ENCODE peak calls at places on chromosomes 16 and 17, in seven cellular contexts. U, X, M, B, V, D and J are unnamed samples. For H3K4me1, the result is how much of the 10 kb centered on the place peaks cover.

GRCh38 chr16:70151941-70152509 is 21.6 kb upstream of the CLEC18C start:
- DNase-seq in U (no peak), X (no peak), M (peak), B (no peak), V (no peak), D (no peak), J (no peak)

GRCh38 chr17:83189013-83189672 is 109.7 kb downstream of the METRNL start:
- DNase-seq in U (no peak), X (no peak), M (peak), B (no peak), V (peak), D (peak), J (peak)

GRCh38 chr17:49482144-49482817 is 12.8 kb upstream of the NGFR start:
- DNase-seq in U (no peak), X (no peak), M (no peak), B (no peak), V (no peak), D (peak), J (no peak)

GRCh38 chr16:19104591-19104990 is 9.2 kb upstream of the ITPRIPL2 start:
- DNase-seq in U (no peak), X (no peak), M (no peak), B (no peak), V (no peak), D (no peak), J (no peak)

GRCh38 chr16:83296505-83296904 is 511.3 kb upstream of the HSBP1 start:
- DNase-seq in U (no peak), X (no peak), M (no peak), B (no peak), V (no peak), D (no peak), J (no peak)

GRCh38 chr16:5000573-5001001 is 33.1 kb downstream of the NAGPA start:
- DNase-seq in U (no peak), X (no peak), M (peak), B (peak), V (no peak), D (peak), J (no peak)

GRCh38 chr17:32876414-32877163 is at the start of gene MYO1D:
- DNase-seq in U (no peak), X (peak), M (peak), B (peak), V (peak), D (peak), J (peak)

GRCh38 chr17:5958850-5959249 is 111.3 kb upstream of the WSCD1 start:
- DNase-seq in U (no peak), X (no peak), M (no peak), B (no peak), V (no peak), D (no peak), J (no peak)

GRCh38 chr17:62064791-62065563 is at the start of gene MED13:
- DNase-seq in U (peak), X (peak), M (peak), B (peak), V (peak), D (peak), J (peak)

GRCh38 chr16:29807426-29808218 is 1.3 kb downstream of the MAZ start:
- DNase-seq in U (peak), X (peak), M (peak), B (peak), V (peak), D (peak), J (peak)

GRCh38 chr16:59108374-59108773 is 374.3 kb upstream of the GOT2 start:
- DNase-seq in U (peak), X (no peak), M (no peak), B (no peak), V (no peak), D (no peak), J (no peak)

GRCh38 chr16:29114476-29115012 is 129.7 kb downstream of the LAT start:
- DNase-seq in U (no peak), X (no peak), M (no peak), B (no peak), V (no peak), D (no peak), J (peak)

GRCh38 chr17:6853764-6854442 is 22.4 kb upstream of the TEKT1 start:
- DNase-seq in U (no peak), X (peak), M (no peak), B (no peak), V (no peak), D (no peak), J (peak)

GRCh38 chr17:64005734-64006167 is 7.6 kb downstream of the PRR29 start:
- DNase-seq in U (peak), X (peak), M (no peak), B (no peak), V (peak), D (peak), J (peak)

GRCh38 chr16:89312598-89313299 is 95.2 kb downstream of the ZNF778 start:
- DNase-seq in U (no peak), X (no peak), M (peak), B (no peak), V (no peak), D (no peak), J (no peak)

GRCh38 chr17:46140645-46141197 is 52.5 kb downstream of the KANSL1 start:
- DNase-seq in U (no peak), X (no peak), M (no peak), B (no peak), V (no peak), D (no peak), J (no peak)

GRCh38 chr16:8858994-8859912 is 9.6 kb downstream of the CARHSP1 start:
- DNase-seq in U (no peak), X (no peak), M (peak), B (no peak), V (peak), D (peak), J (no peak)

GRCh38 chr16:85902366-85903155 is 3.6 kb downstream of the IRF8 start:
- DNase-seq in U (no peak), X (no peak), M (no peak), B (no peak), V (no peak), D (peak), J (no peak)

GRCh38 chr16:21645261-21645721 is 7.1 kb downstream of the IGSF6 start:
- DNase-seq in U (no peak), X (no peak), M (no peak), B (no peak), V (no peak), D (no peak), J (no peak)

GRCh38 chr16:15946257-15947044 is 3.0 kb upstream of the ABCC1 start:
- DNase-seq in U (peak), X (peak), M (no peak), B (no peak), V (no peak), D (no peak), J (no peak)

GRCh38 chr16:50208460-50208931 is 55.4 kb downstream of the TENT4B start:
- DNase-seq in U (peak), X (peak), M (no peak), B (no peak), V (no peak), D (no peak), J (no peak)

GRCh38 chr17:49403514-49404289 is 11.0 kb downstream of the PHB1 start:
- DNase-seq in U (no peak), X (no peak), M (no peak), B (no peak), V (no peak), D (no peak), J (peak)

GRCh38 chr16:55487048-55487803 is 8.2 kb downstream of the MMP2 start:
- DNase-seq in U (no peak), X (no peak), M (no peak), B (peak), V (peak), D (no peak), J (no peak)

GRCh38 chr16:48500981-48501380 is 109.0 kb downstream of the N4BP1 start:
- DNase-seq in U (no peak), X (no peak), M (no peak), B (no peak), V (no peak), D (no peak), J (no peak)

GRCh38 chr17:77948690-77949114 is 9.8 kb upstream of the TNRC6C start:
- DNase-seq in U (peak), X (peak), M (no peak), B (no peak), V (no peak), D (no peak), J (peak)

GRCh38 chr17:54046570-54046969 is 223.8 kb downstream of the KIF2B start:
- DNase-seq in U (no peak), X (no peak), M (no peak), B (no peak), V (no peak), D (no peak), J (no peak)

GRCh38 chr16:87445486-87445885 is 47.3 kb downstream of the ZCCHC14 start:
- DNase-seq in U (no peak), X (no peak), M (no peak), B (no peak), V (peak), D (no peak), J (no peak)

GRCh38 chr17:62105861-62106260 is 40.8 kb upstream of the MED13 start:
- DNase-seq in U (no peak), X (no peak), M (no peak), B (no peak), V (no peak), D (no peak), J (no peak)

GRCh38 chr16:85331685-85332084 is 219.4 kb upstream of the CIBAR2 start:
- DNase-seq in U (no peak), X (no peak), M (no peak), B (no peak), V (no peak), D (no peak), J (no peak)

GRCh38 chr17:35752945-35753764 is at the start of gene GAS2L2:
- DNase-seq in U (no peak), X (no peak), M (peak), B (peak), V (no peak), D (no peak), J (no peak)

GRCh38 chr16:67244387-67245188 is 2.7 kb downstream of the FHOD1 start:
- DNase-seq in U (peak), X (no peak), M (peak), B (peak), V (peak), D (peak), J (no peak)

GRCh38 chr16:73202176-73202729 is 154.3 kb upstream of the ZFHX3 start:
- DNase-seq in U (no peak), X (peak), M (no peak), B (peak), V (peak), D (no peak), J (peak)

GRCh38 chr16:85699628-85700027 is 10.9 kb upstream of the GINS2 start:
- DNase-seq in U (no peak), X (no peak), M (no peak), B (peak), V (no peak), D (no peak), J (no peak)

GRCh38 chr16:27472091-27473020 is 70.4 kb downstream of the IL21R start:
- DNase-seq in U (no peak), X (no peak), M (no peak), B (peak), V (no peak), D (peak), J (no peak)

GRCh38 chr16:86669937-86670772 is 91.8 kb downstream of the FOXL1 start:
- DNase-seq in U (no peak), X (no peak), M (no peak), B (peak), V (peak), D (peak), J (no peak)

GRCh38 chr17:45372325-45372869 is 55.6 kb upstream of the MAP3K14 start:
- DNase-seq in U (no peak), X (no peak), M (no peak), B (no peak), V (no peak), D (no peak), J (no peak)

GRCh38 chr17:82351713-82352488 is 7.1 kb upstream of the TEX19 start:
- DNase-seq in U (peak), X (peak), M (peak), B (peak), V (peak), D (peak), J (peak)

GRCh38 chr17:67221062-67221998 is 23.7 kb downstream of the HELZ start:
- DNase-seq in U (peak), X (peak), M (no peak), B (no peak), V (no peak), D (no peak), J (peak)

GRCh38 chr17:39650121-39650579 is 13.2 kb downstream of the STARD3 start:
- DNase-seq in U (no peak), X (no peak), M (no peak), B (no peak), V (no peak), D (no peak), J (no peak)

GRCh38 chr16:67441907-67442306 is 11.0 kb downstream of the HSD11B2 start:
- DNase-seq in U (no peak), X (no peak), M (no peak), B (peak), V (no peak), D (no peak), J (no peak)

GRCh38 chr16:17555176-17555575 is 84.4 kb upstream of the XYLT1 start:
- DNase-seq in U (no peak), X (no peak), M (no peak), B (no peak), V (no peak), D (no peak), J (no peak)

GRCh38 chr16:17552351-17552750 is 81.6 kb upstream of the XYLT1 start:
- DNase-seq in U (no peak), X (no peak), M (no peak), B (no peak), V (no peak), D (no peak), J (no peak)

GRCh38 chr16:17557480-17557879 is 86.7 kb upstream of the XYLT1 start:
- DNase-seq in U (no peak), X (no peak), M (no peak), B (no peak), V (no peak), D (no peak), J (no peak)

GRCh38 chr16:17560548-17560947 is 89.8 kb upstream of the XYLT1 start:
- DNase-seq in U (no peak), X (no peak), M (no peak), B (no peak), V (no peak), D (no peak), J (no peak)

GRCh38 chr16:17556276-17557052 is 85.7 kb upstream of the XYLT1 start:
- DNase-seq in U (no peak), X (peak), M (no peak), B (no peak), V (no peak), D (no peak), J (peak)
- TF ChIP-seq CTCF in U (peak), X (peak), M (peak), B (peak), V (peak), D (peak), J (peak)

GRCh38 chr17:1196946-1197345 is 17.2 kb upstream of the ABR start:
- DNase-seq in U (no peak), X (no peak), M (peak), B (no peak), V (no peak), D (no peak), J (no peak)
- H3K4me3 ChIP-seq in U (no peak), X (no peak), M (no peak), B (no peak), V (no peak), D (no peak), J (no peak)

DNA sequence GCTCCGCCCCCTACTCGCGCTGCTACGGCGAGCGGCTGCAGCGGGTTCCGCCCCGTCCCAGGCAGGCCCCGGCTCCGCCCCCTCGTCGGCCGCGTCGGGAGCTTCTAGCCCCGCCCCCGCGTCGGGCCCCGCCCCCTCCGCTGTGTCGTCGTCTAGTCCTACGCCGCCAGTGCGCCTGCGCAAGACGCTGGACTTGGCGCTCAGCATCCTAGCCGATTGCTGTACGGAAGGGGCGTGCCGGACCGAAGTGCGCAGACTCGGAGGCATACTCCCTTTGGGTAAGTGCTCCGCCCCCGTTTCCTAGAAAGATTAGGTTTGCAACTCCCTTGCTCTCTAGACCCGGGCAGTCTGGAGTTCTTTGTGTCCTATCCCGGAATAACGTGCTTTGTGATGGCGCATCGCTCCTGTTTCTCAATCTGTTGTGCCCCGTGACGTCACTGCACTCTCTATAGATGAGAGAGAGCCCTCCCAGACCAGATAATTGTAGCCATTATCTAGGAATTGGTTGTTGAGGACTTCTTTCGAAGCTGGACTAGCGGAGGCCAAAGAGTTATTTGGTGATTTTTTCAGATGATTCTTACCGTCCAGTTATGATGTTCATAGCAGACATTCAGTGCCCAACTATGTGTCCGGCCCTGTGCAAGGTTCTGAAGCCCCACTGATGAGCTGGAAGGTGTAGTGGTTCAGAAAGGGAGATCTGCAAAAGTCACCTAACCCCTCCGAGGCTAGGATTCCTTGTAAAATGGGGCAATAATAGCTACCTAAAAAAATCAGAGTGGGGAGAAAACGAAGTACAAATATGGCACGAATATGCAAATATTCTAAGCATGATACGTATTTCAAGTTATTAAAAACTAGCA is 651 bp downstream of the ARMC5 start:
- DNase-seq in U (peak), X (peak), M (peak), B (peak), V (peak), D (peak), J (peak)
- H3K4me1 ChIP-seq in U (under half), X (under half), M (under half), B (under half), V (under half), D (under half), J (under half)

GRCh38 chr17:74920679-74921044 is 2.4 kb downstream of the USH1G start:
- DNase-seq in U (no peak), X (no peak), M (no peak), B (no peak), V (no peak), D (no peak), J (peak)

GRCh38 chr17:74918906-74919305 is 4.1 kb downstream of the USH1G start:
- DNase-seq in U (no peak), X (no peak), M (no peak), B (no peak), V (no peak), D (no peak), J (no peak)

GRCh38 chr17:74920306-74920620 is 2.8 kb downstream of the USH1G start:
- DNase-seq in U (no peak), X (no peak), M (no peak), B (no peak), V (no peak), D (no peak), J (no peak)

GRCh38 chr17:74921045-74921681 is 1.9 kb downstream of the USH1G start:
- DNase-seq in U (no peak), X (no peak), M (no peak), B (no peak), V (no peak), D (peak), J (no peak)

DNA sequence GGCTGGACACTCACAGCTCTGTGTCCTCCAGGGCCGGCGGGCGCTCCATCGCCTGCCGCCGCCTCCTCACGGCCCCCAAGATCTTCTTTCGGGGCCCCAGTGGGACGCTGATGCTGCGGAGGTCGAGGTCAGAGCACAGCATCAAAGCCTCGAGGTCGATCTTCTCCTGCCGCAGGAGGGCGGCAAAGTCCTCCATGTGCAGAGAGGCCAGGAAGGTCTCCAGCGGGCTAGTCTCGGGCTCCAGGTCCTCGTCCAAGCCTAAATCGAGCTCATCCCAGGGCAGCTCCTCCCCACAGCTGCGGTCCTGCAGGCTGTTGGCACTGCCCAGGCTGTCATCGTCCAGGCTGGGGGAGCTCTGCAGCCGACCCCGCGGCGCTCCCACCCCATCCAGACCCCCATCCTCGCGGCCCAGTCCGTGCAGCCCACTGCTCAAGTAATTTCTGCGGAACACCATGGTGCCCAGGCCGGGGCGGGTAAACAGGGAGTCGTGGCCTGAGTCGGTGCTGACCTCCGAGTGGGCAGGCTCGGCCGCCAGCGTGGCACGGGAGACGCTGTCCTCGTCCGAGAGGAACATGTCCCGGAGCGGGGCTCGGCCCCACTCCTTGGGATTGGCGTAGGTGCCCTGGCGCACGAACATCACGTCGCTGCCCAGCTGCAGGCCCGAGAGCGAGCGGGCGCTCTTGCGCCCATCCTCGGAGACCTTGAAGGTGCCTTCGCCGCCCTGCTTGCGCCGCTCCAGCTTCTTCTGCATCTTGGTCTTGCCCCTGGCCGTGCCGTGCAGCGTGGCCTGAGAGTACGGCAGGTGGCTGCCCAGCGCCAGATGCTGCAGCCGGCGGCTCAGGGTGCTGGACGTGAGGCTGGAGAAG is 3.4 kb downstream of the USH1G start:
- DNase-seq in U (no peak), X (peak), M (no peak), B (no peak), V (no peak), D (no peak), J (no peak)
- TF ChIP-seq CTCF in U (peak), X (peak), M (no peak), B (peak), V (peak), D (no peak), J (no peak)

GRCh38 chr17:80267391-80267790 is 6.7 kb downstream of the RNF213 start:
- DNase-seq in U (no peak), X (no peak), M (no peak), B (no peak), V (no peak), D (no peak), J (no peak)

GRCh38 chr17:80264793-80265075 is 4.1 kb downstream of the RNF213 start:
- DNase-seq in U (no peak), X (no peak), M (no peak), B (no peak), V (no peak), D (no peak), J (no peak)

GRCh38 chr17:80264048-80264792 is 3.6 kb downstream of the RNF213 start:
- DNase-seq in U (no peak), X (no peak), M (no peak), B (no peak), V (peak), D (no peak), J (no peak)

GRCh38 chr17:80263253-80264047 is 2.8 kb downstream of the RNF213 start:
- DNase-seq in U (peak), X (peak), M (peak), B (peak), V (peak), D (peak), J (peak)

GRCh38 chr17:80265205-80266068 is 4.8 kb downstream of the RNF213 start:
- DNase-seq in U (no peak), X (no peak), M (no peak), B (no peak), V (no peak), D (no peak), J (no peak)
- H3K4me3 ChIP-seq in U (no peak), X (no peak), M (no peak), B (peak), V (peak), D (no peak), J (no peak)